ENCODE peak calls at places on chromosomes 13 and 19, in eight cellular contexts. V is tibial nerve, Y is adrenal gland, D is stomach, Q is right lobe of liver, A is prostate gland, H is breast epithelium, Z is upper lobe of left lung. T is an unnamed sample.

GRCh38 chr13:90443268-90443667 is 904.2 kb upstream of the MIR17HG start:
- DNase-seq in V (no peak), Z (no peak), Q (no peak), A (no peak), D (no peak), H (no peak), Y (no peak), T (no peak)

GRCh38 chr19:28878862-28879566 is 333.9 kb downstream of the UQCRFS1 start:
- DNase-seq in V (peak; percentile 59), Z (no peak), A (peak; percentile 53), Q (peak; percentile 70), Y (peak; percentile 83), D (peak; percentile 77), H (peak; percentile 25), T (peak; percentile 19)

GRCh38 chr13:40185393-40185792 is 481.0 kb downstream of the FOXO1 start:
- DNase-seq in H (no peak), D (no peak), A (no peak), Z (no peak), Y (no peak), Q (no peak), V (no peak), T (no peak)

GRCh38 chr13:43058318-43058674 is 34.9 kb downstream of the DNAJC15 start:
- DNase-seq in Y (peak; percentile 43), A (no peak), H (no peak), D (no peak), V (no peak), Z (no peak), Q (no peak), T (no peak)

GRCh38 chr19:20388826-20389225 is 176.8 kb downstream of the ZNF737 start:
- DNase-seq in Q (no peak), V (no peak), Y (no peak), D (no peak), H (no peak), A (no peak), Z (no peak), T (no peak)

GRCh38 chr13:114272977-114273376 is 8.4 kb upstream of the UPF3A start:
- DNase-seq in H (no peak), A (no peak), V (no peak), Y (no peak), Z (no peak), Q (no peak), D (no peak), T (no peak)

GRCh38 chr19:55197531-55197930 is 11.8 kb downstream of the PTPRH start:
- DNase-seq in A (no peak), Z (no peak), D (no peak), Q (no peak), H (no peak), V (no peak), Y (no peak), T (no peak)

GRCh38 chr13:37715606-37716015 is 117.0 kb upstream of the POSTN start:
- DNase-seq in D (no peak), A (no peak), Q (no peak), H (no peak), Z (no peak), Y (no peak), V (no peak), T (no peak)

GRCh38 chr19:47013041-47013517 is 6.6 kb upstream of the NPAS1 start:
- DNase-seq in D (peak; percentile 85), V (peak; percentile 79), H (peak; percentile 70), Z (peak; percentile 95), Q (peak; percentile 81), A (peak; percentile 65), Y (peak; percentile 87), T (peak; percentile 68)

GRCh38 chr19:49672131-49672919 is 4.7 kb upstream of the PRMT1 start:
- DNase-seq in V (peak; percentile 61), D (peak; percentile 81), Y (peak; percentile 81), Q (peak; percentile 84), A (peak; percentile 59), Z (peak; percentile 93), H (no peak), T (peak; percentile 72)

GRCh38 chr19:47518139-47518538 is 3.3 kb upstream of the NAPA start:
- DNase-seq in H (no peak), D (no peak), V (no peak), Y (no peak), Q (no peak), Z (no peak), A (no peak), T (no peak)

GRCh38 chr13:27273658-27274425 is 3.2 kb downstream of the RASL11A start:
- DNase-seq in Z (no peak), H (no peak), Y (no peak), D (no peak), Q (no peak), A (no peak), V (no peak), T (no peak)

GRCh38 chr19:18833141-18833476 is 1.4 kb downstream of the UPF1 start:
- DNase-seq in H (no peak), V (no peak), Y (no peak), Z (no peak), Q (no peak), D (no peak), A (no peak), T (no peak)

GRCh38 chr19:3098515-3099346 is 4.6 kb downstream of the GNA11 start:
- DNase-seq in Q (peak; percentile 68), H (no peak), V (no peak), Z (peak; percentile 87), A (no peak), Y (peak; percentile 77), D (peak; percentile 70), T (peak; percentile 64)

GRCh38 chr19:52786078-52786463 is 520 bp downstream of the ZNF600 start:
- DNase-seq in A (peak; percentile 4), Q (no peak), Y (peak; percentile 25), V (no peak), H (no peak), D (no peak), Z (peak; percentile 85), T (no peak)

GRCh38 chr19:4537953-4538600 is 1.8 kb downstream of the LRG1 start:
- DNase-seq in V (no peak), A (no peak), Y (no peak), H (no peak), Q (no peak), D (no peak), Z (no peak), T (peak; percentile 68)

GRCh38 chr19:4536798-4537197 is 1.8 kb upstream of the PLIN5 start:
- DNase-seq in Y (no peak), Q (no peak), A (no peak), D (no peak), V (no peak), Z (no peak), H (no peak), T (peak; percentile 73)

GRCh38 chr19:4533334-4533733 is 1.7 kb downstream of the PLIN5 start:
- DNase-seq in V (no peak), Z (no peak), Y (no peak), H (no peak), Q (no peak), D (no peak), A (no peak), T (no peak)

GRCh38 chr19:4533835-4534424 is 1.1 kb downstream of the PLIN5 start:
- DNase-seq in V (no peak), Q (no peak), Y (no peak), D (no peak), A (no peak), Z (no peak), H (no peak), T (no peak)

GRCh38 chr19:4534836-4535658 is at the start of gene PLIN5:
- DNase-seq in D (peak; percentile 96), Q (peak; percentile 94), A (peak; percentile 64), H (peak; percentile 51), Z (peak; percentile 96), Y (peak; percentile 94), V (peak; percentile 43), T (peak; percentile 90)
- TF ChIP-seq POLR2A in D (peak; percentile 32), Q (peak; percentile 79), A (peak; percentile 49), H (no peak), Z (no peak), Y (no peak), V (no peak), T (peak; percentile 97)

GRCh38 chr19:5103061-5103701 is 134.3 kb downstream of the KDM4B start:
- DNase-seq in H (no peak), Q (peak; percentile 78), Z (peak; percentile 68), Y (peak; percentile 92), A (peak; percentile 46), V (peak; percentile 24), D (peak; percentile 84), T (peak; percentile 77)

GRCh38 chr19:5106361-5106760 is 137.4 kb downstream of the KDM4B start:
- DNase-seq in A (no peak), H (no peak), V (no peak), Q (no peak), D (no peak), Z (peak; percentile 57), Y (no peak), T (no peak)

GRCh38 chr19:5106971-5107370 is 138.1 kb downstream of the KDM4B start:
- DNase-seq in V (no peak), Z (peak; percentile 76), Y (no peak), H (no peak), A (no peak), Q (no peak), D (no peak), T (no peak)

GRCh38 chr19:5103812-5104410 is 135.0 kb downstream of the KDM4B start:
- DNase-seq in Y (no peak), Q (no peak), H (no peak), A (no peak), D (no peak), Z (peak; percentile 56), V (no peak), T (no peak)

GRCh38 chr19:5104871-5105351 is 136.0 kb downstream of the KDM4B start:
- DNase-seq in H (no peak), Q (peak; percentile 78), Z (peak; percentile 68), A (no peak), Y (no peak), V (no peak), D (no peak), T (no peak)
- H3K27ac ChIP-seq in H (no peak overlapping the region), Q (no peak overlapping the region), Z (no peak overlapping the region), A (no peak overlapping the region), Y (peak overlapping the region; percentile 81), V (no peak overlapping the region), D (no peak overlapping the region), T (peak overlapping the region; percentile 86)

GRCh38 chr13:110521946-110522345 is 39.6 kb downstream of the RAB20 start:
- DNase-seq in Y (peak; percentile 40), H (no peak), A (no peak), Z (no peak), Q (no peak), V (peak; percentile 47), D (no peak), T (no peak)

GRCh38 chr13:110519046-110519445 is 42.5 kb downstream of the RAB20 start:
- DNase-seq in Z (peak; percentile 59), Y (no peak), D (no peak), A (no peak), H (no peak), Q (no peak), V (no peak), T (no peak)

GRCh38 chr13:110519506-110519905 is 42.0 kb downstream of the RAB20 start:
- DNase-seq in Y (no peak), V (no peak), A (no peak), D (no peak), Q (no peak), H (no peak), Z (no peak), T (no peak)

GRCh38 chr13:110521296-110521680 is 40.2 kb downstream of the RAB20 start:
- DNase-seq in A (no peak), V (no peak), D (no peak), H (no peak), Q (no peak), Y (no peak), Z (peak; percentile 50), T (no peak)

GRCh38 chr13:110520431-110521295 is 40.9 kb downstream of the RAB20 start:
- DNase-seq in H (peak; percentile 71), Z (peak; percentile 61), V (peak; percentile 91), A (no peak), Y (peak; percentile 96), D (peak; percentile 68), Q (peak; percentile 87), T (peak; percentile 89)
- TF ChIP-seq POLR2A in H (no peak), Z (no peak), V (no peak), A (no peak), Y (no peak), D (no peak), Q (peak; percentile 58), T (peak; percentile 38)

GRCh38 chr13:74134777-74135305 is 637 bp upstream of the KLF12 start:
- DNase-seq in Q (peak; percentile 78), A (peak; percentile 18), D (peak; percentile 67), H (no peak), Z (peak; percentile 92), V (no peak), Y (peak; percentile 31), T (no peak)
- H3K27ac ChIP-seq in Q (peak overlapping the region; percentile 77), A (peak overlapping the region; percentile 86), D (peak overlapping the region; percentile 97), H (peak overlapping the region; percentile 93), Z (peak overlapping the region; percentile 87), V (peak overlapping the region; percentile 96), Y (peak overlapping the region; percentile 77), T (peak overlapping the region; percentile 94)